ENCODE peak calls at places on chromosomes 4 and X, in eight cellular contexts. One of them, this sample, is unnamed.

GRCh38 chr4:125323547-125324100 is 8.9 kb downstream of the FAT4 start:
- DNase-seq in adrenal gland: peak
- DNase-seq in CD4-positive, alpha-beta T cell: no peak
- DNase-seq in mucosa of descending colon: no peak
- DNase-seq in AG09309: no peak
- DNase-seq in H9: no peak
- DNase-seq in GM23338: no peak
- DNase-seq in RWPE1: peak
- DNase-seq in this sample: no peak

GRCh38 chr4:113951263-113951662 is 28.2 kb downstream of the ARSJ start:
- DNase-seq in H9: no peak
- DNase-seq in CD4-positive, alpha-beta T cell: no peak
- DNase-seq in mucosa of descending colon: no peak
- DNase-seq in GM23338: no peak
- DNase-seq in adrenal gland: no peak
- DNase-seq in AG09309: no peak
- DNase-seq in RWPE1: no peak
- DNase-seq in this sample: no peak

GRCh38 chrX:121389976-121390709 is 342.7 kb downstream of the GLUD2 start:
- DNase-seq in AG09309: no peak
- DNase-seq in RWPE1: peak
- DNase-seq in H9: no peak
- DNase-seq in GM23338: no peak
- DNase-seq in CD4-positive, alpha-beta T cell: no peak
- DNase-seq in mucosa of descending colon: no peak
- DNase-seq in adrenal gland: no peak
- DNase-seq in this sample: no peak

GRCh38 chrX:47560179-47560830 is 700 bp upstream of the ARAF start:
- DNase-seq in mucosa of descending colon: no peak
- DNase-seq in adrenal gland: no peak
- DNase-seq in GM23338: peak
- DNase-seq in RWPE1: no peak
- DNase-seq in H9: no peak
- DNase-seq in CD4-positive, alpha-beta T cell: no peak
- DNase-seq in AG09309: no peak
- DNase-seq in this sample: no peak

GRCh38 chrX:97330150-97330549 is 446.4 kb downstream of the RPA4 start:
- DNase-seq in CD4-positive, alpha-beta T cell: no peak
- DNase-seq in AG09309: no peak
- DNase-seq in RWPE1: no peak
- DNase-seq in mucosa of descending colon: no peak
- DNase-seq in GM23338: no peak
- DNase-seq in adrenal gland: no peak
- DNase-seq in H9: no peak
- DNase-seq in this sample: no peak

GRCh38 chrX:17629011-17629410 is 108.3 kb upstream of the SCML1 start:
- DNase-seq in RWPE1: no peak
- DNase-seq in adrenal gland: no peak
- DNase-seq in CD4-positive, alpha-beta T cell: no peak
- DNase-seq in mucosa of descending colon: no peak
- DNase-seq in H9: no peak
- DNase-seq in AG09309: no peak
- DNase-seq in GM23338: no peak
- DNase-seq in this sample: no peak

GRCh38 chr4:136277741-136278140 is 1254.6 kb downstream of the PCDH18 start:
- DNase-seq in H9: no peak
- DNase-seq in mucosa of descending colon: no peak
- DNase-seq in AG09309: no peak
- DNase-seq in CD4-positive, alpha-beta T cell: no peak
- DNase-seq in GM23338: no peak
- DNase-seq in RWPE1: no peak
- DNase-seq in adrenal gland: no peak
- DNase-seq in this sample: no peak

GRCh38 chr4:3660928-3661515 is 105.2 kb upstream of the ADRA2C start:
- DNase-seq in H9: no peak
- DNase-seq in mucosa of descending colon: peak
- DNase-seq in CD4-positive, alpha-beta T cell: no peak
- DNase-seq in AG09309: no peak
- DNase-seq in GM23338: no peak
- DNase-seq in RWPE1: no peak
- DNase-seq in adrenal gland: no peak
- DNase-seq in this sample: no peak

GRCh38 chr4:52954771-52955170 is 92.7 kb downstream of the RASL11B start:
- DNase-seq in CD4-positive, alpha-beta T cell: no peak
- DNase-seq in adrenal gland: no peak
- DNase-seq in H9: no peak
- DNase-seq in RWPE1: no peak
- DNase-seq in GM23338: no peak
- DNase-seq in mucosa of descending colon: no peak
- DNase-seq in AG09309: no peak
- DNase-seq in this sample: no peak

GRCh38 chrX:105636667-105637066 is 185.7 kb upstream of the NRK start:
- DNase-seq in adrenal gland: no peak
- DNase-seq in GM23338: peak
- DNase-seq in RWPE1: no peak
- DNase-seq in AG09309: no peak
- DNase-seq in mucosa of descending colon: no peak
- DNase-seq in H9: peak
- DNase-seq in CD4-positive, alpha-beta T cell: no peak
- DNase-seq in this sample: no peak

GRCh38 chr4:20456416-20456815 is 204.7 kb downstream of the SLIT2 start:
- DNase-seq in RWPE1: no peak
- DNase-seq in AG09309: no peak
- DNase-seq in H9: no peak
- DNase-seq in GM23338: peak
- DNase-seq in CD4-positive, alpha-beta T cell: no peak
- DNase-seq in adrenal gland: no peak
- DNase-seq in mucosa of descending colon: no peak
- DNase-seq in this sample: no peak

GRCh38 chr4:137065306-137065705 is 467.0 kb downstream of the PCDH18 start:
- DNase-seq in mucosa of descending colon: no peak
- DNase-seq in CD4-positive, alpha-beta T cell: no peak
- DNase-seq in AG09309: no peak
- DNase-seq in GM23338: peak
- DNase-seq in adrenal gland: no peak
- DNase-seq in RWPE1: no peak
- DNase-seq in H9: no peak
- DNase-seq in this sample: no peak

GRCh38 chr4:113147498-113148231 is 98.2 kb downstream of the ANK2 start:
- DNase-seq in H9: no peak
- DNase-seq in AG09309: no peak
- DNase-seq in CD4-positive, alpha-beta T cell: no peak
- DNase-seq in adrenal gland: no peak
- DNase-seq in RWPE1: no peak
- DNase-seq in mucosa of descending colon: no peak
- DNase-seq in GM23338: no peak
- DNase-seq in this sample: no peak

GRCh38 chr4:519203-519651 is 20.2 kb downstream of the PIGG start:
- DNase-seq in GM23338: no peak
- DNase-seq in mucosa of descending colon: no peak
- DNase-seq in adrenal gland: no peak
- DNase-seq in RWPE1: peak
- DNase-seq in H9: no peak
- DNase-seq in AG09309: no peak
- DNase-seq in CD4-positive, alpha-beta T cell: no peak
- DNase-seq in this sample: no peak

GRCh38 chr4:14984452-14984851 is 17.8 kb upstream of the CPEB2 start:
- DNase-seq in mucosa of descending colon: no peak
- DNase-seq in H9: no peak
- DNase-seq in AG09309: no peak
- DNase-seq in RWPE1: no peak
- DNase-seq in GM23338: no peak
- DNase-seq in CD4-positive, alpha-beta T cell: no peak
- DNase-seq in adrenal gland: no peak
- DNase-seq in this sample: no peak

GRCh38 chr4:7325541-7325940 is 109.2 kb downstream of the PSAPL1 start:
- DNase-seq in RWPE1: no peak
- DNase-seq in AG09309: no peak
- DNase-seq in GM23338: no peak
- DNase-seq in mucosa of descending colon: peak
- DNase-seq in CD4-positive, alpha-beta T cell: no peak
- DNase-seq in H9: no peak
- DNase-seq in adrenal gland: no peak
- DNase-seq in this sample: no peak

GRCh38 chr4:7322166-7322991 is 112.4 kb downstream of the PSAPL1 start:
- DNase-seq in mucosa of descending colon: peak
- DNase-seq in RWPE1: no peak
- DNase-seq in AG09309: no peak
- DNase-seq in GM23338: peak
- DNase-seq in CD4-positive, alpha-beta T cell: no peak
- DNase-seq in H9: peak
- DNase-seq in adrenal gland: peak
- DNase-seq in this sample: no peak

GRCh38 chr4:7324651-7325121 is 110.0 kb downstream of the PSAPL1 start:
- DNase-seq in CD4-positive, alpha-beta T cell: no peak
- DNase-seq in mucosa of descending colon: peak
- DNase-seq in H9: no peak
- DNase-seq in AG09309: no peak
- DNase-seq in GM23338: peak
- DNase-seq in RWPE1: no peak
- DNase-seq in adrenal gland: no peak
- DNase-seq in this sample: peak

GRCh38 chr4:7323461-7323871 is 111.3 kb downstream of the PSAPL1 start:
- DNase-seq in RWPE1: no peak
- DNase-seq in AG09309: no peak
- DNase-seq in GM23338: no peak
- DNase-seq in CD4-positive, alpha-beta T cell: no peak
- DNase-seq in H9: no peak
- DNase-seq in adrenal gland: no peak
- DNase-seq in mucosa of descending colon: peak
- DNase-seq in this sample: no peak

GRCh38 chr4:7323872-7324650 is 110.7 kb downstream of the PSAPL1 start:
- DNase-seq in mucosa of descending colon: peak
- DNase-seq in CD4-positive, alpha-beta T cell: no peak
- DNase-seq in adrenal gland: no peak
- DNase-seq in GM23338: no peak
- DNase-seq in AG09309: no peak
- DNase-seq in RWPE1: no peak
- DNase-seq in H9: no peak
- DNase-seq in this sample: peak
- TF ChIP-seq CTCF in mucosa of descending colon: no peak
- TF ChIP-seq CTCF in CD4-positive, alpha-beta T cell: no peak
- TF ChIP-seq CTCF in adrenal gland: no peak
- TF ChIP-seq CTCF in GM23338: peak
- TF ChIP-seq CTCF in AG09309: no peak
- TF ChIP-seq CTCF in RWPE1: no peak
- TF ChIP-seq CTCF in H9: no peak
- TF ChIP-seq CTCF in this sample: no peak

DNA sequence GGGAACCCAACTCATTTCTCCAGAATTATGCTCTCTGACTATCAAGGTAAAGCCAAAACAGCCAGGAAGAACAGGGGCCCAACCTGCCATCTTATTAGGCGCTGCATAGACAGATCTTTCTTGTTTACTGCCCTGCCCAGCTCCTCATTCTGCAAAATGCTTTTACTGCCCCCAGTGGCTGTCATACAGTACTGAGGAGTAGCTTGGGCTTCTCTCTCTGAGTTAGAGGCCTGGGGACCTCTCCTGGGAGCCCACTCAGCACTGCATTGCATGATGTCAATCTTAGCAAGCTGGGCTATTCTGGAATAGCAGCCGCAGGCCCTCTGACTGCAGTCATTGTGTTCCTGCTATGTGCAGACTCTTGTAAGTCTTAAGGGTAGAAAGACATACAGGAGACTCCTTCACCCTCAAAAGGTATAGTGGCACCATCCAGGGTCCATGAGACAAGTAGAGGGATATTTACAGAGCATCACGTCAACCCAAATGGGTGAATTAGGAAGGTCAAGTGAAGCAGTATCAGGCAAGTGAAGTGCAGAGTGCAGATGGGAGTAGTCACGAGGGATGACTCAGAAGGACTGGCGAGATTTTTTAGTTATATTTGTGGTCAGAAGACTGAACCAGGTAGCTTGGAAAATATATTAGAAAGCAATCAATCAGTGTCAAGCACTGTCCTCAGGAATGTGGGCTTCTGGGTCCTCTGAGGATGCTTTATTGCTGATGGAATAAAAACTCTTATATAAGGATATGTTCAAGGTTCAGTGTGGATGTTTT is 294.1 kb upstream of the SFRP2 start:
- DNase-seq in GM23338: peak
- DNase-seq in H9: peak
- DNase-seq in mucosa of descending colon: no peak
- DNase-seq in AG09309: no peak
- DNase-seq in adrenal gland: no peak
- DNase-seq in RWPE1: peak
- DNase-seq in CD4-positive, alpha-beta T cell: no peak
- DNase-seq in this sample: peak
- TF ChIP-seq CTCF in GM23338: peak
- TF ChIP-seq CTCF in H9: peak
- TF ChIP-seq CTCF in mucosa of descending colon: no peak
- TF ChIP-seq CTCF in AG09309: peak
- TF ChIP-seq CTCF in adrenal gland: no peak
- TF ChIP-seq CTCF in RWPE1: no peak
- TF ChIP-seq CTCF in CD4-positive, alpha-beta T cell: no peak
- TF ChIP-seq CTCF in this sample: no peak

DNA sequence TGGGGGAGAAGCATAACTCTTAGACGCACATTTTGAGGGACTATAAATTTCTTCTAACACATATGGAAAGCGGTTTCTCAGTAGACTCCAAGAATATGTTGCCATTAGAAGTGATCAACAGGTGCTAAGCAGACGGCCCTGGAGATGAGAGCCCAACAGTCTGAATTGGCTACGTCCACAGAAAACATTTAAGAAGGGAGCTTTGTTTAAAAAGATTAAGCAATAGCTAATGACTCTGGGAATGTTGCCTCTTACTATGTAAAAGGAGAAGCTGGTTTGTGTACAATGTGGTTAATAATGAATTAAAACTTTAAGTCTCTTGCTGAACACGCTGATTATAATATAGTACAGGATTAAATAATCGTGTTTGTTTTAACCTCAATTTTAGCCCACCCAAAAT is 399.5 kb downstream of the SMARCA1 start:
- DNase-seq in AG09309: no peak
- DNase-seq in CD4-positive, alpha-beta T cell: no peak
- DNase-seq in adrenal gland: no peak
- DNase-seq in mucosa of descending colon: no peak
- DNase-seq in H9: no peak
- DNase-seq in GM23338: no peak
- DNase-seq in RWPE1: no peak
- DNase-seq in this sample: no peak
- TF ChIP-seq CTCF in AG09309: no peak
- TF ChIP-seq CTCF in CD4-positive, alpha-beta T cell: no peak
- TF ChIP-seq CTCF in adrenal gland: no peak
- TF ChIP-seq CTCF in mucosa of descending colon: no peak
- TF ChIP-seq CTCF in H9: no peak
- TF ChIP-seq CTCF in GM23338: no peak
- TF ChIP-seq CTCF in RWPE1: no peak
- TF ChIP-seq CTCF in this sample: no peak

GRCh38 chrX:18931972-18932371 is 51.9 kb downstream of the PHKA2 start:
- DNase-seq in H9: no peak
- DNase-seq in mucosa of descending colon: no peak
- DNase-seq in CD4-positive, alpha-beta T cell: no peak
- DNase-seq in RWPE1: peak
- DNase-seq in GM23338: peak
- DNase-seq in adrenal gland: peak
- DNase-seq in AG09309: no peak
- DNase-seq in this sample: peak
- TF ChIP-seq CTCF in H9: peak
- TF ChIP-seq CTCF in mucosa of descending colon: no peak
- TF ChIP-seq CTCF in CD4-positive, alpha-beta T cell: no peak
- TF ChIP-seq CTCF in RWPE1: no peak
- TF ChIP-seq CTCF in GM23338: peak
- TF ChIP-seq CTCF in adrenal gland: peak
- TF ChIP-seq CTCF in AG09309: peak
- TF ChIP-seq CTCF in this sample: no peak

This sample was measured in activated CD8-positive, alpha-beta T cell treated with anti-CD3 and anti-CD28 coated beads for 36 hours.